ENCODE peak calls at places on chromosome 9, in nine cellular contexts. One of them, this sample, is unnamed.

GRCh38 chr9:35114113-35114847 is 1.4 kb downstream of the ATOSB start:
- DNase-seq in HepG2: peak; percentile 31
- DNase-seq in cardiac muscle cell: peak; percentile 90
- DNase-seq in aorta: peak; percentile 91
- DNase-seq in fibroblast of lung: peak; percentile 94
- DNase-seq in gastrocnemius medialis: peak; percentile 57
- DNase-seq in foreskin fibroblast: peak; percentile 98
- DNase-seq in psoas muscle: peak; percentile 86
- DNase-seq in H7: peak; percentile 86
- DNase-seq in this sample: peak; percentile 94

GRCh38 chr9:91724068-91724440 is 226.0 kb downstream of the ROR2 start:
- DNase-seq in aorta: no peak
- DNase-seq in HepG2: no peak
- DNase-seq in cardiac muscle cell: no peak
- DNase-seq in psoas muscle: no peak
- DNase-seq in foreskin fibroblast: no peak
- DNase-seq in fibroblast of lung: no peak
- DNase-seq in H7: no peak
- DNase-seq in gastrocnemius medialis: no peak
- DNase-seq in this sample: no peak

GRCh38 chr9:126581893-126582292 is 31.8 kb upstream of the LMX1B start:
- DNase-seq in H7: no peak
- DNase-seq in foreskin fibroblast: no peak
- DNase-seq in fibroblast of lung: no peak
- DNase-seq in aorta: no peak
- DNase-seq in cardiac muscle cell: no peak
- DNase-seq in gastrocnemius medialis: no peak
- DNase-seq in HepG2: no peak
- DNase-seq in psoas muscle: no peak
- DNase-seq in this sample: no peak

GRCh38 chr9:114958021-114958846 is 27.8 kb upstream of the TNFSF8 start:
- DNase-seq in gastrocnemius medialis: no peak
- DNase-seq in HepG2: no peak
- DNase-seq in fibroblast of lung: peak; percentile 26
- DNase-seq in aorta: peak; percentile 72
- DNase-seq in foreskin fibroblast: peak; percentile 10
- DNase-seq in psoas muscle: peak; percentile 47
- DNase-seq in cardiac muscle cell: no peak
- DNase-seq in H7: no peak
- DNase-seq in this sample: peak; percentile 70

GRCh38 chr9:20355022-20355421 is 267.3 kb downstream of the MLLT3 start:
- DNase-seq in gastrocnemius medialis: no peak
- DNase-seq in foreskin fibroblast: peak; percentile 86
- DNase-seq in psoas muscle: no peak
- DNase-seq in H7: no peak
- DNase-seq in HepG2: no peak
- DNase-seq in cardiac muscle cell: no peak
- DNase-seq in fibroblast of lung: peak; percentile 88
- DNase-seq in aorta: no peak
- DNase-seq in this sample: no peak

GRCh38 chr9:114002986-114003740 is 74.9 kb downstream of the AMBP start:
- DNase-seq in aorta: peak; percentile 51
- DNase-seq in gastrocnemius medialis: no peak
- DNase-seq in HepG2: no peak
- DNase-seq in H7: no peak
- DNase-seq in cardiac muscle cell: no peak
- DNase-seq in fibroblast of lung: no peak
- DNase-seq in psoas muscle: no peak
- DNase-seq in foreskin fibroblast: peak; percentile 36
- DNase-seq in this sample: no peak

GRCh38 chr9:133342570-133342969 is 5.4 kb downstream of the MED22 start:
- DNase-seq in cardiac muscle cell: no peak
- DNase-seq in H7: peak; percentile 80
- DNase-seq in aorta: no peak
- DNase-seq in psoas muscle: no peak
- DNase-seq in fibroblast of lung: no peak
- DNase-seq in HepG2: no peak
- DNase-seq in gastrocnemius medialis: no peak
- DNase-seq in foreskin fibroblast: no peak
- DNase-seq in this sample: peak; percentile 52

GRCh38 chr9:38244971-38245370 is 147.5 kb upstream of the ALDH1B1 start:
- DNase-seq in cardiac muscle cell: no peak
- DNase-seq in aorta: no peak
- DNase-seq in H7: no peak
- DNase-seq in psoas muscle: no peak
- DNase-seq in gastrocnemius medialis: no peak
- DNase-seq in HepG2: no peak
- DNase-seq in foreskin fibroblast: no peak
- DNase-seq in fibroblast of lung: no peak
- DNase-seq in this sample: no peak

GRCh38 chr9:12862596-12862995 is 87.8 kb downstream of the LURAP1L start:
- DNase-seq in cardiac muscle cell: no peak
- DNase-seq in HepG2: no peak
- DNase-seq in psoas muscle: no peak
- DNase-seq in gastrocnemius medialis: no peak
- DNase-seq in fibroblast of lung: peak; percentile 27
- DNase-seq in foreskin fibroblast: peak; percentile 76
- DNase-seq in H7: no peak
- DNase-seq in aorta: no peak
- DNase-seq in this sample: no peak

GRCh38 chr9:35798658-35799366 is 7.4 kb downstream of the NPR2 start:
- DNase-seq in aorta: no peak
- DNase-seq in cardiac muscle cell: no peak
- DNase-seq in psoas muscle: no peak
- DNase-seq in fibroblast of lung: no peak
- DNase-seq in H7: no peak
- DNase-seq in HepG2: peak; percentile 25
- DNase-seq in foreskin fibroblast: peak; percentile 70
- DNase-seq in gastrocnemius medialis: no peak
- DNase-seq in this sample: no peak

GRCh38 chr9:8769153-8769552 is 969.6 kb upstream of the DMAC1 start:
- DNase-seq in H7: no peak
- DNase-seq in aorta: no peak
- DNase-seq in HepG2: no peak
- DNase-seq in foreskin fibroblast: no peak
- DNase-seq in gastrocnemius medialis: no peak
- DNase-seq in fibroblast of lung: no peak
- DNase-seq in psoas muscle: no peak
- DNase-seq in cardiac muscle cell: no peak
- DNase-seq in this sample: no peak

GRCh38 chr9:78235296-78235770 is 542 bp upstream of the CEP78 start:
- DNase-seq in cardiac muscle cell: no peak
- DNase-seq in H7: peak; percentile 26
- DNase-seq in aorta: no peak
- DNase-seq in gastrocnemius medialis: no peak
- DNase-seq in psoas muscle: no peak
- DNase-seq in HepG2: no peak
- DNase-seq in fibroblast of lung: peak; percentile 30
- DNase-seq in foreskin fibroblast: peak; percentile 40
- DNase-seq in this sample: no peak

GRCh38 chr9:35570709-35571108 is 34.4 kb upstream of the TESK1 start:
- DNase-seq in psoas muscle: no peak
- DNase-seq in HepG2: no peak
- DNase-seq in fibroblast of lung: no peak
- DNase-seq in H7: no peak
- DNase-seq in cardiac muscle cell: no peak
- DNase-seq in gastrocnemius medialis: no peak
- DNase-seq in foreskin fibroblast: no peak
- DNase-seq in aorta: no peak
- DNase-seq in this sample: no peak

GRCh38 chr9:110199643-110200042 is 8.3 kb downstream of the C9orf152 start:
- DNase-seq in foreskin fibroblast: no peak
- DNase-seq in fibroblast of lung: no peak
- DNase-seq in aorta: no peak
- DNase-seq in cardiac muscle cell: no peak
- DNase-seq in HepG2: no peak
- DNase-seq in H7: no peak
- DNase-seq in gastrocnemius medialis: no peak
- DNase-seq in psoas muscle: no peak
- DNase-seq in this sample: no peak

GRCh38 chr9:38350529-38350928 is 42.0 kb upstream of the ALDH1B1 start:
- DNase-seq in foreskin fibroblast: no peak
- DNase-seq in cardiac muscle cell: no peak
- DNase-seq in H7: no peak
- DNase-seq in aorta: no peak
- DNase-seq in fibroblast of lung: no peak
- DNase-seq in HepG2: no peak
- DNase-seq in gastrocnemius medialis: no peak
- DNase-seq in psoas muscle: no peak
- DNase-seq in this sample: no peak

GRCh38 chr9:98772364-98773155 is 23.8 kb downstream of the ANKS6 start:
- DNase-seq in H7: no peak
- DNase-seq in foreskin fibroblast: no peak
- DNase-seq in psoas muscle: no peak
- DNase-seq in aorta: no peak
- DNase-seq in fibroblast of lung: no peak
- DNase-seq in gastrocnemius medialis: no peak
- DNase-seq in HepG2: no peak
- DNase-seq in cardiac muscle cell: no peak
- DNase-seq in this sample: no peak

GRCh38 chr9:127991017-127991756 is 10.4 kb upstream of the EEIG1 start:
- DNase-seq in H7: no peak
- DNase-seq in gastrocnemius medialis: no peak
- DNase-seq in fibroblast of lung: no peak
- DNase-seq in psoas muscle: no peak
- DNase-seq in HepG2: peak; percentile 79
- DNase-seq in foreskin fibroblast: no peak
- DNase-seq in cardiac muscle cell: no peak
- DNase-seq in aorta: no peak
- DNase-seq in this sample: no peak

GRCh38 chr9:135992486-135993408 is 31.6 kb upstream of the UBAC1 start:
- DNase-seq in fibroblast of lung: peak; percentile 93
- DNase-seq in foreskin fibroblast: peak; percentile 89
- DNase-seq in cardiac muscle cell: peak; percentile 81
- DNase-seq in H7: peak; percentile 94
- DNase-seq in aorta: peak; percentile 92
- DNase-seq in psoas muscle: peak; percentile 90
- DNase-seq in gastrocnemius medialis: peak; percentile 59
- DNase-seq in HepG2: peak; percentile 81
- DNase-seq in this sample: peak; percentile 91
- H3K4me3 ChIP-seq in fibroblast of lung: no peak overlapping the region
- H3K4me3 ChIP-seq in foreskin fibroblast: peak overlapping the region; percentile 11
- H3K4me3 ChIP-seq in cardiac muscle cell: peak overlapping the region; percentile 5
- H3K4me3 ChIP-seq in H7: peak overlapping the region; percentile 15
- H3K4me3 ChIP-seq in aorta: no peak overlapping the region
- H3K4me3 ChIP-seq in psoas muscle: peak overlapping the region; percentile 56
- H3K4me3 ChIP-seq in gastrocnemius medialis: peak overlapping the region; percentile 31
- H3K4me3 ChIP-seq in HepG2: peak overlapping the region; percentile 88
- H3K4me3 ChIP-seq in this sample: peak overlapping the region; percentile 2

DNA sequence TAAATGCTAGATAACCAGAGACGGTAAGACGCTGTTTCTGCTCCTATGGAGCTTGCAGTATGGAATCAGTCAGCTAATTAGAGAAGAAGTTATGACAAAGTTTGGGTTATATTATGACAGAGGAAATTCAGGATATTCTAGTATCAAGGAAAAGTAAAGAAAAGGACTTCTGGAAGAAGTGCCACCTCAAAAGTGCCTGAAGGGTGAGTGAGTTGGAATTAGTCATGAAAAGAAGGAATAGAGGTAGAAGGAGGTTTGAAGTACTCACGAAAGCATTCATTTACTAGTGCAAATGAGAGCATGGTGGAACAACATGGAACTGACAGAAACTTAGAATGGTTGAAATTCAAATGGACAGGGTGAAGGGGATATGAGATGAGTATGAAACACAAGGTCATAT is 40.4 kb upstream of the MTAP start:
- DNase-seq in H7: no peak
- DNase-seq in cardiac muscle cell: no peak
- DNase-seq in fibroblast of lung: no peak
- DNase-seq in psoas muscle: no peak
- DNase-seq in gastrocnemius medialis: no peak
- DNase-seq in aorta: no peak
- DNase-seq in foreskin fibroblast: no peak
- DNase-seq in HepG2: no peak
- DNase-seq in this sample: no peak
- H3K4me3 ChIP-seq in H7: no peak overlapping the region
- H3K4me3 ChIP-seq in cardiac muscle cell: no peak overlapping the region
- H3K4me3 ChIP-seq in fibroblast of lung: no peak overlapping the region
- H3K4me3 ChIP-seq in psoas muscle: no peak overlapping the region
- H3K4me3 ChIP-seq in gastrocnemius medialis: no peak overlapping the region
- H3K4me3 ChIP-seq in aorta: no peak overlapping the region
- H3K4me3 ChIP-seq in foreskin fibroblast: no peak overlapping the region
- H3K4me3 ChIP-seq in HepG2: no peak overlapping the region
- H3K4me3 ChIP-seq in this sample: no peak overlapping the region

DNA sequence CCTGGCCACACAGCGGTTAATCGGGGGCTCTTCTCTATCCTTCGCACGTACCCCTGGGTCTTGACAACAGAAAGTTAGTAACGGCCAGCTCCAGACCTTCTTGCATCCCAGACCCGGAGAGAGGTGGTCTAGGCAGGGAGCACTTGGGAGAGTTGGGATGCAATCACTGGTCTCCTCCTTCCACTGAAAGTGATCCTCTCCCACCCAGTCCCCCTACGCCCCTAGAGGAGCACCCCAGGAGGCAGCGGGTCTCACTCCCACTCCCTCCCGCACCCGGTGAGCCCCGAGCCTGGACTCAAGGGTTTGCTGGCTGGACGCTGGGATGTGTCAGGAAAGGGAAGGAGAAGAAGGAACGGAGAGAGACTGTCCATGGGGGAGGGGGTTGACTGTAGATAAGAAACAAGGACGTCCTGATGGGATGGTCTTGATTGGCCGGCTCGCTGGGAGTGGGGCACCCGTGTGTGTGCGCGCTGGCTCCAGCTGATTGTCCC is 2.0 kb downstream of the RORB start:
- DNase-seq in foreskin fibroblast: peak; percentile 5
- DNase-seq in HepG2: no peak
- DNase-seq in aorta: peak; percentile 43
- DNase-seq in H7: peak; percentile 57
- DNase-seq in psoas muscle: peak; percentile 40
- DNase-seq in cardiac muscle cell: peak; percentile 8
- DNase-seq in fibroblast of lung: no peak
- DNase-seq in gastrocnemius medialis: no peak
- DNase-seq in this sample: no peak
- H3K4me3 ChIP-seq in foreskin fibroblast: no peak overlapping the region
- H3K4me3 ChIP-seq in HepG2: no peak overlapping the region
- H3K4me3 ChIP-seq in aorta: no peak overlapping the region
- H3K4me3 ChIP-seq in H7: peak overlapping the region; percentile 68
- H3K4me3 ChIP-seq in psoas muscle: peak overlapping the region; percentile 75
- H3K4me3 ChIP-seq in cardiac muscle cell: peak overlapping the region; percentile 43
- H3K4me3 ChIP-seq in fibroblast of lung: no peak overlapping the region
- H3K4me3 ChIP-seq in gastrocnemius medialis: peak overlapping the region; percentile 65
- H3K4me3 ChIP-seq in this sample: peak overlapping the region; percentile 63

DNA sequence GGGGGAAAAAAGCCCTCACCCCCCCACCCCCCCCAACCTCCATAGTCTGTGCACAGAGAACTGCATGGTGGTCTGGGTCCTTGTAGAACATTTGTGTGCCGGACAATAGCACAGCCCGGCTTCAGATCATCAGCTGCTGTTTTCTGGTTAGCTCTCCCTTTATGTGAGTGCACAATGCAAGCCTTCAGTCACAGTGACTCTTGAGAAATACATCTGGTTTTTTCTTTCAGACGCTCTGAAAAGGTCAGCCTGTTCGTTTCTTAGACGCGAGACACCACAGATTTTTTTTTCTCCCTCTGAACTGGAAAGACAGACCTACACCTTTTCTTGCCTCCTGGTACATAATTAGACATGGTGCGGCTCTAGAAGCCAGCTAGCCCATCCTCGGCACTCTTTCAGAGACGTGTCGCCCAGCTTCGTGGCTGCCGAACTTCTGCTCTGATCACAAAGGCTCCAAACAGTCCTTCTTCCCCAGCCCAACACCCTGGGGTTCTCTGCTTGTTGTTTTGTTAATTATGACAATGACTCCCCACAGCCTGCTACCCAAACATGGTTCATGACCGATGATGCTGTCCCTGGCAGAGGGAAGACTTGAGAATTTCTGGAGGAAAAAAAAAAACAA is 241.6 kb upstream of the ZNF462 start:
- DNase-seq in fibroblast of lung: peak; percentile 31
- DNase-seq in H7: peak; percentile 20
- DNase-seq in aorta: no peak
- DNase-seq in HepG2: no peak
- DNase-seq in gastrocnemius medialis: no peak
- DNase-seq in psoas muscle: no peak
- DNase-seq in foreskin fibroblast: no peak
- DNase-seq in cardiac muscle cell: peak; percentile 7
- DNase-seq in this sample: no peak
- H3K4me3 ChIP-seq in fibroblast of lung: no peak overlapping the region
- H3K4me3 ChIP-seq in H7: no peak overlapping the region
- H3K4me3 ChIP-seq in aorta: no peak overlapping the region
- H3K4me3 ChIP-seq in HepG2: no peak overlapping the region
- H3K4me3 ChIP-seq in gastrocnemius medialis: peak overlapping the region; percentile 11
- H3K4me3 ChIP-seq in psoas muscle: peak overlapping the region; percentile 44
- H3K4me3 ChIP-seq in foreskin fibroblast: no peak overlapping the region
- H3K4me3 ChIP-seq in cardiac muscle cell: no peak overlapping the region
- H3K4me3 ChIP-seq in this sample: no peak overlapping the region

This sample was measured in right cardiac atrium.